ENCODE peak calls at places on chromosomes 5 and 9, in ten cellular contexts. E is H9; C is activated T-helper 1 cell treated with Interleukin-2 at 50 U/mL for 16 hours; Y is GM20000; Z is GM12865; B is cardiac fibroblast; P is amniotic stem cell; X is aorta; K is fibroblast of mammary gland; N is stimulated activated naive CD8-positive, alpha-beta T cell treated with anti-CD3 and anti-CD28 coated beads, Interleukin-15, amount 100 ng/mL, for 72 hours. J is an unnamed sample.

GRCh38 chr5:157471709-157472108 is 11.7 kb downstream of the NIPAL4 start:
- DNase-seq in E (peak; percentile 51), C (no peak), Y (peak; percentile 56), Z (peak; percentile 65), B (peak; percentile 53), P (no peak), X (no peak), K (peak; percentile 45), N (no peak), J (no peak)

GRCh38 chr9:120524852-120525251 is 55.1 kb downstream of the CDK5RAP2 start:
- DNase-seq in E (no peak), C (no peak), Y (no peak), Z (no peak), B (no peak), P (no peak), X (no peak), K (no peak), N (no peak), J (no peak)

GRCh38 chr5:157219491-157220271 is 39.0 kb downstream of the ITK start:
- DNase-seq in E (no peak), C (no peak), Y (peak; percentile 23), Z (peak; percentile 86), B (no peak), P (no peak), X (no peak), K (peak; percentile 9), N (peak; percentile 44), J (no peak)

GRCh38 chr5:77867194-77867691 is 91.1 kb upstream of the TBCA start:
- DNase-seq in E (no peak), C (no peak), Y (no peak), Z (no peak), B (peak; percentile 63), P (no peak), X (no peak), K (peak; percentile 36), N (no peak), J (no peak)

GRCh38 chr5:33852837-33853236 is 39.0 kb downstream of the ADAMTS12 start:
- DNase-seq in E (no peak), C (no peak), Y (no peak), Z (no peak), B (no peak), P (no peak), X (no peak), K (no peak), N (no peak), J (no peak)

GRCh38 chr5:58410441-58410840 is 49.4 kb downstream of the PLK2 start:
- DNase-seq in E (no peak), C (no peak), Y (no peak), Z (no peak), B (peak; percentile 89), P (peak; percentile 65), X (no peak), K (peak; percentile 76), N (no peak), J (no peak)

GRCh38 chr5:101590384-101590783 is 687.3 kb upstream of the ST8SIA4 start:
- DNase-seq in E (no peak), C (no peak), Y (peak; percentile 3), Z (peak; percentile 5), B (no peak), P (no peak), X (no peak), K (peak; percentile 14), N (no peak), J (no peak)

GRCh38 chr5:164235176-164235914 is 729.9 kb downstream of the MAT2B start:
- DNase-seq in E (no peak), C (no peak), Y (no peak), Z (no peak), B (peak; percentile 97), P (no peak), X (no peak), K (peak; percentile 81), N (no peak), J (no peak)

GRCh38 chr5:73152411-73153388 is 20.3 kb upstream of the TMEM174 start:
- DNase-seq in E (peak; percentile 46), C (no peak), Y (no peak), Z (no peak), B (no peak), P (no peak), X (no peak), K (no peak), N (no peak), J (no peak)

GRCh38 chr9:96751815-96752214 is 26.1 kb downstream of the ZNF510 start:
- DNase-seq in E (no peak), C (no peak), Y (no peak), Z (no peak), B (no peak), P (no peak), X (no peak), K (no peak), N (no peak), J (no peak)

GRCh38 chr5:148623101-148623500 is 31.2 kb downstream of the HTR4 start:
- DNase-seq in E (no peak), C (no peak), Y (no peak), Z (no peak), B (no peak), P (no peak), X (no peak), K (no peak), N (no peak), J (no peak)

GRCh38 chr5:151740958-151741373 is 17.5 kb downstream of the ATOX1 start:
- DNase-seq in E (no peak), C (no peak), Y (no peak), Z (no peak), B (peak; percentile 91), P (peak; percentile 21), X (no peak), K (peak; percentile 79), N (no peak), J (no peak)

GRCh38 chr9:125074976-125075375 is 68.4 kb downstream of the SCAI start:
- DNase-seq in E (no peak), C (no peak), Y (no peak), Z (no peak), B (peak; percentile 61), P (no peak), X (no peak), K (peak; percentile 47), N (no peak), J (no peak)

GRCh38 chr9:99998266-99998665 is 91.8 kb downstream of the STX17 start:
- DNase-seq in E (peak; percentile 66), C (no peak), Y (no peak), Z (no peak), B (no peak), P (no peak), X (no peak), K (no peak), N (no peak), J (no peak)

GRCh38 chr5:109399092-109399759 is 10.5 kb downstream of the PJA2 start:
- DNase-seq in E (no peak), C (no peak), Y (no peak), Z (no peak), B (peak; percentile 68), P (no peak), X (no peak), K (peak; percentile 47), N (no peak), J (no peak)

GRCh38 chr5:142201471-142201887 is 92.9 kb downstream of the NDFIP1 start:
- DNase-seq in E (no peak), C (no peak), Y (no peak), Z (no peak), B (peak; percentile 99), P (no peak), X (no peak), K (peak; percentile 100), N (no peak), J (no peak)

GRCh38 chr5:127590154-127590722 is 58.6 kb upstream of the CTXN3 start:
- DNase-seq in E (no peak), C (no peak), Y (peak; percentile 40), Z (peak; percentile 34), B (no peak), P (no peak), X (no peak), K (no peak), N (no peak), J (no peak)

GRCh38 chr9:123861086-123861707 is 68.7 kb downstream of the DENND1A start:
- DNase-seq in E (no peak), C (no peak), Y (no peak), Z (no peak), B (no peak), P (no peak), X (no peak), K (no peak), N (no peak), J (no peak)

GRCh38 chr9:129225815-129226214 is 47.8 kb upstream of the IER5L start:
- DNase-seq in E (peak; percentile 87), C (no peak), Y (no peak), Z (peak; percentile 57), B (peak; percentile 86), P (no peak), X (peak; percentile 84), K (peak; percentile 78), N (no peak), J (peak; percentile 11)

GRCh38 chr9:120711841-120712538 is 2.3 kb downstream of the MEGF9 start:
- DNase-seq in E (no peak), C (no peak), Y (no peak), Z (peak; percentile 34), B (no peak), P (no peak), X (no peak), K (peak; percentile 30), N (no peak), J (no peak)

GRCh38 chr5:138922494-138922893 is 47.4 kb upstream of the LRRTM2 start:
- DNase-seq in E (no peak), C (no peak), Y (peak; percentile 47), Z (peak; percentile 23), B (no peak), P (no peak), X (no peak), K (no peak), N (no peak), J (no peak)